ENCODE peak calls at places on chromosomes 6 and 20, in ten cellular contexts. W, K, Q, H, P, D, X, G, L and Y are unnamed samples.

GRCh38 chr6:157329829-157330228 is 6.5 kb upstream of the TMEM242 start:
- DNase-seq in W (peak; percentile 44), L (no peak), D (no peak), K (no peak), Q (no peak), H (no peak), X (no peak), P (peak; percentile 16), G (no peak), Y (no peak)

GRCh38 chr6:42154461-42155209 is 12.2 kb upstream of the C6orf132 start:
- DNase-seq in D (no peak), H (no peak), X (no peak), P (no peak), G (no peak), W (no peak), Q (no peak), L (no peak), K (no peak), Y (no peak)

GRCh38 chr6:22754111-22754510 is 184.7 kb downstream of the HDGFL1 start:
- DNase-seq in X (no peak), Q (no peak), K (no peak), G (no peak), W (peak; percentile 87), P (no peak), L (no peak), H (no peak), D (no peak), Y (no peak)

GRCh38 chr6:151390276-151391020 is 911 bp downstream of the ZBTB2 start:
- DNase-seq in Q (peak; percentile 97), K (peak; percentile 99), H (peak; percentile 97), D (peak; percentile 96), G (peak; percentile 97), L (peak; percentile 98), P (peak; percentile 99), W (peak; percentile 98), X (peak; percentile 97), Y (peak; percentile 100)

GRCh38 chr6:43128926-43129325 is 42.1 kb upstream of the SRF start:
- DNase-seq in L (no peak), D (no peak), W (no peak), G (no peak), P (no peak), H (no peak), Q (no peak), X (no peak), K (no peak), Y (no peak)

GRCh38 chr20:33359399-33360261 is 41.7 kb downstream of the CDK5RAP1 start:
- DNase-seq in X (no peak), L (no peak), D (no peak), H (no peak), W (no peak), K (no peak), G (no peak), P (no peak), Q (no peak), Y (no peak)

GRCh38 chr20:51092238-51092822 is 69.4 kb upstream of the KCNG1 start:
- DNase-seq in W (no peak), L (no peak), X (no peak), P (no peak), K (no peak), Q (no peak), G (no peak), D (no peak), H (no peak), Y (no peak)

GRCh38 chr6:137218473-137218916 is 690 bp downstream of the IFNGR1 start:
- DNase-seq in L (peak; percentile 65), W (peak; percentile 52), D (no peak), H (peak; percentile 52), G (peak; percentile 52), K (no peak), X (no peak), P (peak; percentile 59), Q (no peak), Y (no peak)

GRCh38 chr20:6921717-6922386 is 154.4 kb downstream of the BMP2 start:
- DNase-seq in X (no peak), K (no peak), P (no peak), G (no peak), H (no peak), Q (no peak), W (no peak), D (no peak), L (no peak), Y (no peak)
- H3K27ac ChIP-seq in X (no peak overlapping the region), K (no peak overlapping the region), P (no peak overlapping the region), G (no peak overlapping the region), H (no peak overlapping the region), Q (no peak overlapping the region), W (no peak overlapping the region), D (no peak overlapping the region), L (no peak overlapping the region), Y (no peak overlapping the region)

GRCh38 chr6:90583179-90583578 is 3.7 kb downstream of the MAP3K7 start:
- DNase-seq in G (no peak), W (peak; percentile 41), Q (no peak), D (no peak), X (no peak), L (no peak), P (no peak), H (no peak), K (no peak), Y (no peak)

GRCh38 chr6:90584636-90585255 is 2.1 kb downstream of the MAP3K7 start:
- DNase-seq in Q (no peak), H (no peak), W (peak; percentile 61), X (no peak), K (no peak), P (no peak), D (no peak), L (no peak), G (no peak), Y (no peak)

GRCh38 chr6:90583783-90584481 is 2.9 kb downstream of the MAP3K7 start:
- DNase-seq in D (no peak), W (no peak), X (no peak), G (no peak), P (no peak), L (no peak), Q (no peak), H (no peak), K (no peak), Y (no peak)

DNA sequence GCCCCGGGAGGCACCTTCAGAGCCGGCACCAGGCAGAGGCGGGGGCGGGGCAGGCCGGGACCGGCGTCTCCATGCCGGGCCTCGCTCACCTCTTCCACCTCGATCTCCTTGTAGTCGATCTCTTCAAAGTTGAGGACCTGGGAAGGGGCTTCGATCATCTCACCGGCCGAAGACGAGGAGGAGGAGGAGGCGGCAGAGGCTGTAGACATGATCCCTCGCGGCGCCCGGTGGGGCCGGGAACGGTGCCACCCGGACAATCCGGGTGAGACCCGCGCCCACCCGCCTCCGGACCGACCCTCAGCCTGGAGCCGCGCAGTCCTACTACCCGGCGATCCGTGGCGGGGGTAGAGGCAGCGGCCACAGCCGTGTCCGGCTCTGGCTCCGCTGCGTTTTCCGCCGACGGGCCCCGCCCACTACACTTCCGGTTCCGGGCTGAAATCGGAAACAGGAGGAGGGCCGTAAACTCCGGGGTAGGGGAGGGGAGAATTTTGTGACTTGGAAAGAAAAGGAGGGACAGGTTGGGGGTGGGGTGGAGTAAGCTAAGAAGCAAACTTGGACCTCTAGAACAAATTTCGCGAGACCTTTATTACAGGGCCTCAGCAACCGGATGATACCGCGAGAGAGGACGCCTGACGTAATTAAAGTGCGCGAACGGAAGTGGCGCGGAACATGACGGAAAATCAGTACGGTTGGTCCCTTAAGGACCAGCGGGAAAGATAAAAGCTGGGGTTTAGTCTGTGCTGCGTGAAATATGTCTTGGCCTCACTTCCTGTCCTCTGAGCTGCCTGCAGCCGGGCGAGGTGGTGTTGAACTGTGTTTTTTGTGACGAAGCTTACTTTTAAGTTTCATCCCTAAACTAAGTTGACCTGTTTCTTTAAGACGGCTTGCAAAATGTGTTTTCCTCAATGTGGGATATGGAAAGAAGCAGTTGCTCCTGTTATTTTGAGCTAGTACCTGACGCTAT is at the start of gene MAP3K7:
- DNase-seq in K (peak; percentile 96), Q (peak; percentile 91), P (peak; percentile 98), H (peak; percentile 95), L (peak; percentile 96), W (peak; percentile 97), D (peak; percentile 95), X (peak; percentile 94), G (peak; percentile 94), Y (peak; percentile 96)
- TF ChIP-seq POLR2A in K (peak; percentile 61), Q (peak; percentile 64), P (peak; percentile 86), H (peak; percentile 77), L (no peak), W (peak; percentile 93), D (peak; percentile 80), X (no peak), G (peak; percentile 31), Y (peak; percentile 57)

GRCh38 chr20:1688886-1689538 is 31.4 kb upstream of the SIRPG start:
- DNase-seq in X (no peak), W (no peak), L (no peak), Q (no peak), H (no peak), K (no peak), D (no peak), P (no peak), G (no peak), Y (no peak)

GRCh38 chr20:1686151-1686748 is 28.7 kb upstream of the SIRPG start:
- DNase-seq in H (no peak), P (no peak), L (no peak), K (no peak), W (no peak), D (no peak), G (no peak), X (no peak), Q (no peak), Y (no peak)

GRCh38 chr20:1684872-1685271 is 27.3 kb upstream of the SIRPG start:
- DNase-seq in P (no peak), W (no peak), H (no peak), X (no peak), G (no peak), D (no peak), L (no peak), K (no peak), Q (no peak), Y (no peak)

GRCh38 chr20:1687053-1687452 is 29.5 kb upstream of the SIRPG start:
- DNase-seq in P (no peak), Q (no peak), W (no peak), X (no peak), H (no peak), L (no peak), K (no peak), D (no peak), G (no peak), Y (no peak)

GRCh38 chr20:1685304-1686052 is 27.9 kb upstream of the SIRPG start:
- DNase-seq in K (no peak), G (no peak), D (no peak), H (no peak), Q (no peak), X (no peak), L (no peak), P (no peak), W (no peak), Y (no peak)
- H3K4me3 ChIP-seq in K (no peak overlapping the region), G (no peak overlapping the region), D (no peak overlapping the region), H (no peak overlapping the region), Q (no peak overlapping the region), X (no peak overlapping the region), L (no peak overlapping the region), P (no peak overlapping the region), W (no peak overlapping the region), Y (no peak overlapping the region)

GRCh38 chr6:89024456-89024855 is 56.1 kb upstream of the PNRC1 start:
- DNase-seq in K (no peak), X (no peak), H (no peak), D (no peak), W (no peak), L (no peak), G (no peak), Q (no peak), P (no peak), Y (no peak)

GRCh38 chr6:89021629-89022028 is 58.2 kb upstream of the RNGTT start:
- DNase-seq in W (no peak), H (no peak), Q (no peak), D (no peak), X (no peak), P (no peak), K (no peak), G (no peak), L (no peak), Y (no peak)

GRCh38 chr6:89023591-89024441 is 56.7 kb upstream of the PNRC1 start:
- DNase-seq in D (no peak), K (no peak), L (peak; percentile 50), X (no peak), H (no peak), P (no peak), Q (no peak), G (peak; percentile 33), W (no peak), Y (no peak)

GRCh38 chr6:89025633-89026032 is 54.9 kb upstream of the PNRC1 start:
- DNase-seq in W (no peak), G (no peak), X (no peak), K (no peak), L (no peak), H (no peak), Q (no peak), D (no peak), P (no peak), Y (no peak)

DNA sequence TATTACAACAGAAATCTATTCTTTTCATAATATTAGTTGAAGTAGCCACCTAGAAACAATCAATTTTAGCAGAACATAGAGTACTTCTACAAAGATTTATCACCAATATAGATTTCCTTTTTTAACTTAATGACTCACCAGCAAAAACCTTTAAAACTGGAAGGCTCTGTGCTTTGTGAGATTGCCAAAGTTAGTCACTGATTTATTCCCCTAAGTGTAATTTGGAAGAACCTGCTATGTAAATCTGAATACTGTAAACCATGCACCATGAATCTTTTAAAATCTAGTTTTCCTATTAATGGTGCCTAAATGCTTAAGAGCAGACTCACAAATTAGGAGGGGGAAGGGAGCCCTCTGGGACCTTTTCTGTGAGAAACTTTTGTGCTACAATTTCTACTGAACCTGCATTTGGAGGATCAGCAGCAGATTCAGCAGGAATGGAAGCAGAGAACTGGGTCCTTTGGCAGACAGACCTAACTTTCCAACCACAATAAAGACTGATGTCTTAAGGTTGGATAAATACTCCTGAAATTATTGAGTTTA is 57.7 kb upstream of the PNRC1 start:
- DNase-seq in P (no peak), Q (no peak), W (peak; percentile 42), G (no peak), D (no peak), K (no peak), X (no peak), L (no peak), H (no peak), Y (no peak)
- H3K27ac ChIP-seq in P (no peak overlapping the region), Q (no peak overlapping the region), W (no peak overlapping the region), G (peak overlapping the region; percentile 51), D (no peak overlapping the region), K (peak overlapping the region; percentile 27), X (peak overlapping the region; percentile 75), L (peak overlapping the region; percentile 46), H (peak overlapping the region; percentile 78), Y (no peak overlapping the region)